ENCODE peak calls at places on chromosome 18, in six cellular contexts. One of them, this sample, is unnamed.

GRCh38 chr18:13433685-13434084 is 215.1 kb downstream of the LDLRAD4 start:
- DNase-seq in colonic mucosa: no peak
- DNase-seq in NCI-H510A treated with DMSO at 0.1 percent for 48 hours: no peak
- DNase-seq in NCI-H2171 treated with DMSO at 0.1 percent for 48 hours: no peak
- DNase-seq in stimulated activated CD8-positive, alpha-beta memory T cell treated with anti-CD3 and anti-CD28 coated beads, Interleukin-4, amount 100 ng/mL, for 1 hour: no peak
- DNase-seq in upper lobe of right lung: no peak
- DNase-seq in this sample: no peak

GRCh38 chr18:22412502-22412901 is 5.2 kb downstream of the CTAGE1 start:
- DNase-seq in colonic mucosa: no peak
- DNase-seq in NCI-H510A treated with DMSO at 0.1 percent for 48 hours: no peak
- DNase-seq in NCI-H2171 treated with DMSO at 0.1 percent for 48 hours: no peak
- DNase-seq in stimulated activated CD8-positive, alpha-beta memory T cell treated with anti-CD3 and anti-CD28 coated beads, Interleukin-4, amount 100 ng/mL, for 1 hour: no peak
- DNase-seq in upper lobe of right lung: no peak
- DNase-seq in this sample: no peak

GRCh38 chr18:59690216-59691045 is 6.8 kb downstream of the CCBE1 start:
- DNase-seq in colonic mucosa: no peak
- DNase-seq in NCI-H510A treated with DMSO at 0.1 percent for 48 hours: peak; percentile 95
- DNase-seq in NCI-H2171 treated with DMSO at 0.1 percent for 48 hours: peak; percentile 97
- DNase-seq in stimulated activated CD8-positive, alpha-beta memory T cell treated with anti-CD3 and anti-CD28 coated beads, Interleukin-4, amount 100 ng/mL, for 1 hour: no peak
- DNase-seq in upper lobe of right lung: no peak
- DNase-seq in this sample: no peak

GRCh38 chr18:45440246-45440645 is 175.0 kb upstream of the SLC14A2 start:
- DNase-seq in colonic mucosa: no peak
- DNase-seq in NCI-H510A treated with DMSO at 0.1 percent for 48 hours: no peak
- DNase-seq in NCI-H2171 treated with DMSO at 0.1 percent for 48 hours: no peak
- DNase-seq in stimulated activated CD8-positive, alpha-beta memory T cell treated with anti-CD3 and anti-CD28 coated beads, Interleukin-4, amount 100 ng/mL, for 1 hour: no peak
- DNase-seq in upper lobe of right lung: no peak
- DNase-seq in this sample: no peak

GRCh38 chr18:58730618-58731017 is 59.4 kb downstream of the MALT1 start:
- DNase-seq in colonic mucosa: no peak
- DNase-seq in NCI-H510A treated with DMSO at 0.1 percent for 48 hours: no peak
- DNase-seq in NCI-H2171 treated with DMSO at 0.1 percent for 48 hours: no peak
- DNase-seq in stimulated activated CD8-positive, alpha-beta memory T cell treated with anti-CD3 and anti-CD28 coated beads, Interleukin-4, amount 100 ng/mL, for 1 hour: no peak
- DNase-seq in upper lobe of right lung: no peak
- DNase-seq in this sample: no peak

GRCh38 chr18:58263055-58263732 is 219.2 kb downstream of the NEDD4L start:
- DNase-seq in colonic mucosa: no peak
- DNase-seq in NCI-H510A treated with DMSO at 0.1 percent for 48 hours: no peak
- DNase-seq in NCI-H2171 treated with DMSO at 0.1 percent for 48 hours: no peak
- DNase-seq in stimulated activated CD8-positive, alpha-beta memory T cell treated with anti-CD3 and anti-CD28 coated beads, Interleukin-4, amount 100 ng/mL, for 1 hour: no peak
- DNase-seq in upper lobe of right lung: no peak
- DNase-seq in this sample: no peak

GRCh38 chr18:11040823-11041712 is 108.3 kb downstream of the PIEZO2 start:
- DNase-seq in colonic mucosa: peak; percentile 84
- DNase-seq in NCI-H510A treated with DMSO at 0.1 percent for 48 hours: peak; percentile 32
- DNase-seq in NCI-H2171 treated with DMSO at 0.1 percent for 48 hours: peak; percentile 33
- DNase-seq in stimulated activated CD8-positive, alpha-beta memory T cell treated with anti-CD3 and anti-CD28 coated beads, Interleukin-4, amount 100 ng/mL, for 1 hour: no peak
- DNase-seq in upper lobe of right lung: no peak
- DNase-seq in this sample: peak; percentile 56

GRCh38 chr18:12155996-12156395 is 62.4 kb downstream of the ANKRD62 start:
- DNase-seq in colonic mucosa: no peak
- DNase-seq in NCI-H510A treated with DMSO at 0.1 percent for 48 hours: no peak
- DNase-seq in NCI-H2171 treated with DMSO at 0.1 percent for 48 hours: no peak
- DNase-seq in stimulated activated CD8-positive, alpha-beta memory T cell treated with anti-CD3 and anti-CD28 coated beads, Interleukin-4, amount 100 ng/mL, for 1 hour: no peak
- DNase-seq in upper lobe of right lung: no peak
- DNase-seq in this sample: no peak

GRCh38 chr18:39761273-39761672 is 2193.8 kb upstream of the PIK3C3 start:
- DNase-seq in colonic mucosa: no peak
- DNase-seq in NCI-H510A treated with DMSO at 0.1 percent for 48 hours: no peak
- DNase-seq in NCI-H2171 treated with DMSO at 0.1 percent for 48 hours: no peak
- DNase-seq in stimulated activated CD8-positive, alpha-beta memory T cell treated with anti-CD3 and anti-CD28 coated beads, Interleukin-4, amount 100 ng/mL, for 1 hour: no peak
- DNase-seq in upper lobe of right lung: no peak
- DNase-seq in this sample: no peak

GRCh38 chr18:56270851-56271250 is 367.5 kb downstream of the TXNL1 start:
- DNase-seq in colonic mucosa: no peak
- DNase-seq in NCI-H510A treated with DMSO at 0.1 percent for 48 hours: no peak
- DNase-seq in NCI-H2171 treated with DMSO at 0.1 percent for 48 hours: no peak
- DNase-seq in stimulated activated CD8-positive, alpha-beta memory T cell treated with anti-CD3 and anti-CD28 coated beads, Interleukin-4, amount 100 ng/mL, for 1 hour: no peak
- DNase-seq in upper lobe of right lung: no peak
- DNase-seq in this sample: no peak

GRCh38 chr18:75823376-75823950 is 396.0 kb upstream of the SMIM21 start:
- DNase-seq in colonic mucosa: no peak
- DNase-seq in NCI-H510A treated with DMSO at 0.1 percent for 48 hours: peak; percentile 91
- DNase-seq in NCI-H2171 treated with DMSO at 0.1 percent for 48 hours: no peak
- DNase-seq in stimulated activated CD8-positive, alpha-beta memory T cell treated with anti-CD3 and anti-CD28 coated beads, Interleukin-4, amount 100 ng/mL, for 1 hour: no peak
- DNase-seq in upper lobe of right lung: no peak
- DNase-seq in this sample: no peak

GRCh38 chr18:79598885-79599175 is 80.8 kb upstream of the CTDP1 start:
- DNase-seq in colonic mucosa: no peak
- DNase-seq in NCI-H510A treated with DMSO at 0.1 percent for 48 hours: no peak
- DNase-seq in NCI-H2171 treated with DMSO at 0.1 percent for 48 hours: no peak
- DNase-seq in stimulated activated CD8-positive, alpha-beta memory T cell treated with anti-CD3 and anti-CD28 coated beads, Interleukin-4, amount 100 ng/mL, for 1 hour: no peak
- DNase-seq in upper lobe of right lung: peak; percentile 40
- DNase-seq in this sample: no peak

GRCh38 chr18:45554070-45554767 is 61.1 kb upstream of the SLC14A2 start:
- DNase-seq in colonic mucosa: no peak
- DNase-seq in NCI-H510A treated with DMSO at 0.1 percent for 48 hours: no peak
- DNase-seq in NCI-H2171 treated with DMSO at 0.1 percent for 48 hours: no peak
- DNase-seq in stimulated activated CD8-positive, alpha-beta memory T cell treated with anti-CD3 and anti-CD28 coated beads, Interleukin-4, amount 100 ng/mL, for 1 hour: no peak
- DNase-seq in upper lobe of right lung: no peak
- DNase-seq in this sample: no peak

This sample was measured in NCI-H146.